ENCODE peak calls at places on chromosomes 12 and 14, in seven cellular contexts. M is T47D, F is HCT116, U is H1, E is HepG2, G is GM12878, N is SK-N-SH. P is an unnamed sample.

GRCh38 chr14:96001866-96002510 is 37.2 kb upstream of the C14orf132 start:
- DNase-seq in F (no peak), N (no peak), M (no peak), U (no peak), E (no peak), G (no peak), P (no peak)

GRCh38 chr12:48388938-48389337 is 38.2 kb upstream of the ZNF641 start:
- DNase-seq in N (no peak), M (no peak), U (no peak), F (no peak), G (no peak), E (no peak), P (no peak)

GRCh38 chr12:58459191-58459590 is 461.1 kb downstream of the LRIG3 start:
- DNase-seq in F (no peak), G (no peak), E (no peak), N (no peak), U (no peak), M (no peak), P (no peak)

GRCh38 chr14:94936411-94936892 is 166.5 kb upstream of the GSC start:
- DNase-seq in N (peak; percentile 85), F (no peak), U (no peak), G (no peak), M (no peak), E (no peak), P (no peak)

GRCh38 chr14:91232052-91232451 is 12.5 kb downstream of the GPR68 start:
- DNase-seq in F (no peak), E (no peak), N (no peak), U (no peak), G (no peak), M (no peak), P (no peak)

GRCh38 chr14:74521756-74522155 is 28.2 kb downstream of the ISCA2 start:
- DNase-seq in G (no peak), N (no peak), M (no peak), E (no peak), F (no peak), U (no peak), P (no peak)

GRCh38 chr12:12229556-12230092 is 37.2 kb downstream of the LRP6 start:
- DNase-seq in G (no peak), N (peak; percentile 69), E (no peak), U (no peak), M (no peak), F (no peak), P (no peak)

GRCh38 chr12:102970780-102971179 is 13.3 kb downstream of the ASCL1 start:
- DNase-seq in F (no peak), G (no peak), N (no peak), M (no peak), E (no peak), U (no peak), P (no peak)

GRCh38 chr12:120858306-120859088 is 45.7 kb downstream of the SPPL3 start:
- DNase-seq in E (no peak), G (no peak), M (no peak), N (no peak), U (no peak), F (no peak), P (no peak)

GRCh38 chr12:120853188-120853587 is 51.0 kb downstream of the SPPL3 start:
- DNase-seq in M (no peak), N (no peak), E (no peak), F (no peak), G (no peak), U (no peak), P (no peak)

GRCh38 chr12:120854804-120855203 is 49.4 kb downstream of the SPPL3 start:
- DNase-seq in N (no peak), U (no peak), F (no peak), M (no peak), E (no peak), G (no peak), P (no peak)

GRCh38 chr12:120856980-120857379 is 47.2 kb downstream of the SPPL3 start:
- DNase-seq in G (no peak), E (no peak), M (peak; percentile 67), U (no peak), N (no peak), F (peak; percentile 12), P (peak; percentile 23)

GRCh38 chr12:120855823-120856589 is 48.2 kb downstream of the SPPL3 start:
- DNase-seq in E (no peak), N (no peak), U (no peak), G (no peak), F (no peak), M (no peak), P (peak; percentile 27)
- TF ChIP-seq JUND in E (no peak), N (no peak), U (no peak), G (no peak), F (no peak), M (no peak), P (no peak)

GRCh38 chr12:94140556-94140955 is 7.8 kb upstream of the PLXNC1 start:
- DNase-seq in M (peak; percentile 63), F (peak; percentile 19), E (peak; percentile 32), G (no peak), N (peak; percentile 58), U (peak; percentile 54), P (peak; percentile 44)
- TF ChIP-seq JUND in M (no peak), F (no peak), E (no peak), G (no peak), N (no peak), U (no peak), P (no peak)

GRCh38 chr14:68135566-68135965 is 316.0 kb downstream of the RAD51B start:
- DNase-seq in N (no peak), G (no peak), E (no peak), F (no peak), M (no peak), U (no peak), P (no peak)

GRCh38 chr14:68133856-68134255 is 314.3 kb downstream of the RAD51B start:
- DNase-seq in M (no peak), G (no peak), U (no peak), F (no peak), N (no peak), E (no peak), P (no peak)

GRCh38 chr14:68137704-68138619 is 318.4 kb downstream of the RAD51B start:
- DNase-seq in E (peak; percentile 77), F (peak; percentile 84), N (peak; percentile 5), G (no peak), M (peak; percentile 98), U (peak; percentile 79), P (no peak)

GRCh38 chr14:68132722-68133121 is 313.1 kb downstream of the RAD51B start:
- DNase-seq in G (no peak), M (no peak), U (no peak), F (no peak), E (no peak), N (no peak), P (no peak)

DNA sequence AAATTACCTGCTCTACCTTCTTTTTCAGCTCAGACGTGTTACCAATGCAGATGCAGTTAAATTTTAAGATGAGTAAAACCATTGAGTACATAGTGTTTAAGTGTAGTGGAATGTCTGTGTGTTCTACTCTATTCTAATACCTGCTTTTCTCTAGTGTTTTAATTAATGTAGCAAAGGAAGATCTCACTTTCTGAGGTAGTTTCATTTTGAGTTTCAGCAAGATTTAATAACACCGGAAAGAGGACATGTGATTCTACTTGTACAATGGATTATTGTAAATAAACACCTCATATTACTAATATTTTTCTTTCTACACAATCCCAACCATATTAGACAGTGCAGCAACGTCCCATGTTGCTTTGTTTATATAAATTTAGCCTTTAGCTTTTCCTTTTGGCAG is 315.4 kb downstream of the RAD51B start:
- DNase-seq in U (no peak), G (no peak), N (no peak), M (no peak), E (no peak), F (no peak), P (no peak)
- TF ChIP-seq JUND in U (no peak), G (peak; percentile 48), N (no peak), M (no peak), E (no peak), F (no peak), P (no peak)

GRCh38 chr12:27575780-27576154 is 51.8 kb downstream of the PPFIBP1 start:
- DNase-seq in G (no peak), U (no peak), F (no peak), N (no peak), E (no peak), M (no peak), P (no peak)

GRCh38 chr12:27577688-27578087 is 53.7 kb downstream of the PPFIBP1 start:
- DNase-seq in N (no peak), F (no peak), U (no peak), M (no peak), E (no peak), G (no peak), P (no peak)

GRCh38 chr12:27576667-27577347 is 52.8 kb downstream of the PPFIBP1 start:
- DNase-seq in E (no peak), M (no peak), F (no peak), N (no peak), G (no peak), U (no peak), P (no peak)

GRCh38 chr12:27573972-27574371 is 50.0 kb downstream of the PPFIBP1 start:
- DNase-seq in M (no peak), U (no peak), G (no peak), F (peak; percentile 37), E (no peak), N (no peak), P (no peak)

GRCh38 chr12:27575099-27575779 is 51.2 kb downstream of the PPFIBP1 start:
- DNase-seq in N (no peak), G (no peak), M (no peak), U (no peak), F (no peak), E (no peak), P (no peak)
- TF ChIP-seq JUND in N (no peak), G (no peak), M (no peak), U (no peak), F (no peak), E (no peak), P (no peak)

GRCh38 chr12:45543887-45544286 is 185.6 kb upstream of the ARID2 start:
- DNase-seq in M (peak; percentile 90), E (peak; percentile 53), F (peak; percentile 80), N (peak; percentile 69), G (peak; percentile 56), U (peak; percentile 23), P (peak; percentile 45)
- TF ChIP-seq JUND in M (no peak), E (no peak), F (no peak), N (no peak), G (no peak), U (no peak), P (no peak)

DNA sequence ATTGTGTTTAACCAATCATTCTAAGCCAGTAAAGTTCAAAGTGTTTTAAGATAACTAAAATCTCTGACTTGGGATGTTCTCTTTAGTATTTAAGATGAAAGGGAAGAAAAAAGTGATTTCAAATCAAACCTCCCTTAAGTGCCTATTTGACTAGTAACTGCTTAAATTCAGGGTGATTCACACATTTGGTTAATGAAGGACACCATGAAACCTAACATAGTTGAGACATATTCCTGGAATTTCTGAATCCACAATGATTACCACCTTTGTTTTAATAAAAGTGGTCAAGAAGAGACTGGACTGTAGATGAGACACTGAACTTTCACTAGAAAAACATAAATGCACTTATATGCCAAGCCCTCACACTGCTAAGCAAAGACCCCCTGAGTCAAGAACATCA is 138.7 kb downstream of the MED13L start:
- DNase-seq in M (no peak), F (no peak), U (no peak), E (no peak), N (no peak), G (no peak), P (no peak)
- TF ChIP-seq JUND in M (no peak), F (no peak), U (no peak), E (no peak), N (no peak), G (no peak), P (no peak)

P was measured in K562.